ENCODE peak calls at places on chromosomes 6 and 20, in four cellular contexts. Z is IMR-90, C is GM12878, Y is H1. Q is an unnamed sample.

GRCh38 chr20:5691918-5692618 is 58.1 kb upstream of the SHLD1 start:
- DNase-seq in Z (no peak), C (peak; percentile 86), Y (no peak), Q (no peak)

GRCh38 chr6:160667854-160668481 is 3.9 kb upstream of the LPA start:
- DNase-seq in Z (no peak), C (peak; percentile 1), Y (peak; percentile 75), Q (peak; percentile 65)

GRCh38 chr6:141488466-141488865 is 644.3 kb upstream of the GJE1 start:
- DNase-seq in Z (peak; percentile 46), C (no peak), Y (no peak), Q (no peak)

GRCh38 chr6:166166314-166167257 is 1.1 kb downstream of the TBXT start:
- DNase-seq in Z (no peak), C (no peak), Y (peak; percentile 60), Q (no peak)

GRCh38 chr6:111725446-111726112 is 119.9 kb upstream of the TRAF3IP2 start:
- DNase-seq in Z (peak; percentile 32), C (no peak), Y (no peak), Q (no peak)

GRCh38 chr6:7048859-7049258 is 58.9 kb upstream of the RREB1 start:
- DNase-seq in Z (no peak), C (no peak), Y (no peak), Q (no peak)

GRCh38 chr6:98463038-98463437 is 371.3 kb upstream of the POU3F2 start:
- DNase-seq in Z (no peak), C (no peak), Y (no peak), Q (no peak)

GRCh38 chr20:50121858-50122271 is 8.9 kb upstream of the UBE2V1 start:
- DNase-seq in Z (peak; percentile 55), C (no peak), Y (no peak), Q (peak; percentile 75)

GRCh38 chr20:47453167-47453782 is 48.4 kb upstream of the NCOA3 start:
- DNase-seq in Z (peak; percentile 93), C (peak; percentile 92), Y (no peak), Q (no peak)

GRCh38 chr6:31083742-31084354 is 28.5 kb downstream of the C6orf15 start:
- DNase-seq in Z (peak; percentile 92), C (no peak), Y (peak; percentile 84), Q (peak; percentile 70)

GRCh38 chr6:167995731-167996151 is 1.7 kb upstream of the KIF25 start:
- DNase-seq in Z (no peak), C (no peak), Y (peak; percentile 46), Q (no peak)

GRCh38 chr6:129642322-129642721 is 67.7 kb downstream of the ARHGAP18 start:
- DNase-seq in Z (no peak), C (no peak), Y (no peak), Q (no peak)

GRCh38 chr20:19864130-19864529 is 106.1 kb downstream of the RIN2 start:
- DNase-seq in Z (no peak), C (no peak), Y (no peak), Q (no peak)

GRCh38 chr20:46261456-46262253 is 46.6 kb downstream of the CDH22 start:
- DNase-seq in Z (no peak), C (no peak), Y (no peak), Q (no peak)

GRCh38 chr6:156942266-156942665 is 165.1 kb downstream of the ARID1B start:
- DNase-seq in Z (no peak), C (no peak), Y (no peak), Q (no peak)

GRCh38 chr20:21104921-21105320 is 1.2 kb downstream of the LINC00237 start:
- DNase-seq in Z (no peak), C (no peak), Y (peak; percentile 57), Q (no peak)

DNA sequence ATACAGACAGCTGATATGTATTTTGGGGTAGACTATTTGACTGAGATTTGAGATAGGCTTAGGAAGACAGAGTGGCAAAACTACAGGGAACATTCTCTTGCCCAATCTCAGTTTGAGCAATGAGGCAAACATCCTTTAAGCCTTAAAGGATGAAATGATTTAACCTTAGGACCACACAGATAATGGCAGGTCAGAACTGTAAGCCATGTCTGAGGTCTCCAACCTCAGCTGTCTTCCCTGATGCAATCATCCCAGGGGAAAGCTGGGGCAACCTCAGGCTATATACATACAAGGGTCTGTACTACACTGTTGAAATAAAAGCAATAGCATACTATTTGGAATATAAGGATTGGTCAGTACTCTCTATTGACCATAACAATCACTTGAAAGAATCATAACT is 83.8 kb upstream of the NUP153 start:
- DNase-seq in Z (no peak), C (no peak), Y (no peak), Q (no peak)
- TF ChIP-seq CHD1 in Z (no peak), C (no peak), Y (no peak), Q (no peak)

GRCh38 chr6:100226811-100227210 is 232.8 kb upstream of the MCHR2 start:
- DNase-seq in Z (no peak), C (no peak), Y (no peak), Q (no peak)

GRCh38 chr6:100230976-100231316 is 233.8 kb downstream of the SIM1 start:
- DNase-seq in Z (peak; percentile 27), C (no peak), Y (no peak), Q (no peak)

GRCh38 chr6:100230115-100230975 is 234.4 kb downstream of the SIM1 start:
- DNase-seq in Z (no peak), C (no peak), Y (no peak), Q (no peak)

GRCh38 chr6:100229512-100229911 is 235.2 kb downstream of the SIM1 start:
- DNase-seq in Z (no peak), C (no peak), Y (no peak), Q (no peak)

GRCh38 chr6:100228437-100229424 is 234.7 kb upstream of the MCHR2 start:
- DNase-seq in Z (peak; percentile 71), C (peak; percentile 37), Y (peak; percentile 82), Q (peak; percentile 91)
- TF ChIP-seq CHD1 in Z (no peak), C (no peak), Y (no peak), Q (no peak)

DNA sequence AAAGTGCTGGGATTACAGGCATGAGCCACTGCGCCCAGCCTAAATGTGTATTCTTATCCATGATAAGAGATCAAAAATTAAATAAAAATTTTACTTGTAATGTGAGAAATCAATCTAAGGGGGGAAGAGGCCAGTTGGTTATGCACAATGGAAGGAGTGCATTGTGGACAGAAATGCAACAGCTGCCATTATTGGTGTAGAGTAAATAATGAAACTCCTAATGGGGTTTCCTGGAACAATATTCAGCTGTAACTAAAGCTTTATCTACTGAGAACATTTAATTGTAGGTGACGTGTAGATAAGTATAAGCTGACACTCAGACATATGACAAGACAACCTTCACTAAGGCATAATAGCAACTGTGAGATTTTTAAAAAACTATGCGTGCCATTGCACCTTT is 71.3 kb downstream of the CEP57L1 start:
- DNase-seq in Z (no peak), C (no peak), Y (no peak), Q (no peak)
- TF ChIP-seq CHD1 in Z (no peak), C (no peak), Y (no peak), Q (no peak)

DNA sequence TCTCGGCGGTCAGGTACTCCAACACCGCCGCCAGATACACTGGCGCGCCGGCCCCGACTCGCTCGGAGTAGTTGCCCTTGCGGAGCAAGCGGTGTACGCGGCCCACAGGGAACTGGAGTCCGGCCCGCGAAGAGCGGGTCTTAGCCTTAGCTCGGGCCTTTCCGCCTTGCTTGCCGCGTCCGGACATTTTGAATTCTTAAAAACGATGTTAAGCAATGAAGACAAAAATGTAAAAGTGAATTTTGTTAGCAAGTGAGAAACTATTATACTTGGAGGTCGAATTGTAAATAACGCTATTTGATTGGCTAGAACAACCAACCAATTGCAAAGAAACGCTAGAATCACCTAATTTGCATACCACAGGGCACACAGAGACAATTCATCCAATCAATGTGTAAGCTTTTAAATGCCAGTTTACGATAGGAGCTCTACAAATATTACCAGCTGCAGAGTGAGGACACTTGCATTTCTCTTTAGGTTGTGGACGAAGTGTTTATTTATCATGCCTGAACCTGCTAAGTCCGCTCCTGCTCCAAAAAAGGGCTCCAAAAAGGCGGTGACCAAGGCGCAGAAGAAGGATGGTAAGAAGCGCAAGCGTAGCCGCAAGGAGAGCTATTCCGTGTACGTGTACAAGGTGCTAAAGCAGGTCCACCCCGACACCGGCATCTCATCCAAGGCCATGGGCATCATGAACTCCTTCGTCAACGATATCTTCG is 112.0 kb downstream of the HFE start:
- DNase-seq in Z (peak; percentile 97), C (peak; percentile 99), Y (peak; percentile 83), Q (peak; percentile 73)
- TF ChIP-seq CHD1 in Z (peak; percentile 60), C (peak; percentile 75), Y (no peak), Q (peak; percentile 67)

DNA sequence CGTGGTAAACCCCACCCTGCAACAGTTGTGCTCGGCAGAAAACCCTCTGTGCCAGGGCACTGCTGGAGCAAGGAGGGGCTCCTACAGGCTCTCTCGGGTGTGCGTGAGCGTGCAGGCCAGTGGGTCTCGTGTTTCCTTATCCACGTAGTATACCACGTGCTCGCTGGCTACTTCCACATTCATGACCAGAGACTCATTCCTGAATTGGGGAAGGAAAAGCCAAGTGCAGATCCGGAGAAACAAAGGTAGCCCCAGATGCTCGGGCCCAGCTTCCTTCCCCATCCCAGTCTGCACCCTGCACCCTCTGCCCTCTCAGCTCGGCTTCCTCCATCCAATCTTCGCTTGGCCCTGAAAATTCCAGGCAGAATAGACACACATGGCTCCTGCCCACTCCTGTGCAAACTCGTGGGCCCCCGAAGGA is 29.4 kb downstream of the NPEPL1 start:
- DNase-seq in Z (no peak), C (no peak), Y (no peak), Q (no peak)
- TF ChIP-seq CHD1 in Z (no peak), C (no peak), Y (no peak), Q (no peak)

GRCh38 chr20:38927902-38928578 is 1.8 kb downstream of the FAM83D start:
- DNase-seq in Z (no peak), C (no peak), Y (no peak), Q (peak; percentile 37)
- TF ChIP-seq CHD1 in Z (no peak), C (no peak), Y (no peak), Q (no peak)

Q was measured in K562.